ENCODE peak calls at places on chromosome 7, in nine cellular contexts. F is fibroblast of lung; R is left lung; W is GM12878; C is lung; M is body of pancreas; U is cardiac muscle cell; X is CD8-positive, alpha-beta memory T cell; V is heart left ventricle. I is an unnamed sample. For H3K4me1, the result is how much of the 10 kb centered on the place peaks cover.

GRCh38 chr7:93165447-93165846 is 17.3 kb upstream of the SAMD9L start:
- DNase-seq in F (peak), R (no peak), W (peak), C (no peak), M (no peak), U (no peak), X (no peak), V (no peak), I (no peak)

GRCh38 chr7:113321201-113321600 is 202.8 kb upstream of the SMIM30 start:
- DNase-seq in F (no peak), R (no peak), W (no peak), C (no peak), M (no peak), U (no peak), X (no peak), V (no peak), I (no peak)

GRCh38 chr7:125927556-125927955 is 997.9 kb upstream of the POT1 start:
- DNase-seq in F (no peak), R (no peak), W (no peak), C (no peak), M (no peak), U (no peak), X (no peak), V (no peak), I (peak)

GRCh38 chr7:151275813-151276577 is 27.5 kb upstream of the SMARCD3 start:
- DNase-seq in F (no peak), R (no peak), W (no peak), C (no peak), M (no peak), U (no peak), X (peak), V (no peak), I (no peak)

GRCh38 chr7:78620931-78621330 is 822.4 kb downstream of the PHTF2 start:
- DNase-seq in F (peak), R (no peak), W (no peak), C (no peak), M (no peak), U (peak), X (no peak), V (no peak), I (peak)

GRCh38 chr7:26083113-26083512 is 68.9 kb upstream of the NFE2L3 start:
- DNase-seq in F (no peak), R (no peak), W (no peak), C (no peak), M (no peak), U (peak), X (no peak), V (no peak), I (peak)

GRCh38 chr7:34928052-34928451 is 109.2 kb downstream of the DPY19L1 start:
- DNase-seq in F (peak), R (peak), W (no peak), C (no peak), M (peak), U (peak), X (peak), V (peak), I (peak)

GRCh38 chr7:100705341-100705752 is 574 bp upstream of the POP7 start:
- DNase-seq in F (peak), R (peak), W (peak), C (peak), M (peak), U (peak), X (peak), V (peak), I (peak)

GRCh38 chr7:73894851-73895441 is 34.0 kb downstream of the TMEM270 start:
- DNase-seq in F (peak), R (peak), W (no peak), C (peak), M (no peak), U (peak), X (no peak), V (peak), I (no peak)

GRCh38 chr7:85573849-85574248 is 387.0 kb upstream of the SEMA3D start:
- DNase-seq in F (no peak), R (no peak), W (no peak), C (no peak), M (no peak), U (no peak), X (no peak), V (no peak), I (no peak)

GRCh38 chr7:131537581-131537980 is 18.8 kb downstream of the PODXL start:
- DNase-seq in F (no peak), R (no peak), W (no peak), C (no peak), M (no peak), U (no peak), X (no peak), V (no peak), I (no peak)

GRCh38 chr7:140586517-140586916 is 54.1 kb downstream of the DENND2A start:
- DNase-seq in F (no peak), R (no peak), W (no peak), C (no peak), M (no peak), U (no peak), X (no peak), V (no peak), I (no peak)

GRCh38 chr7:44110724-44111635 is 6.8 kb downstream of the AEBP1 start:
- DNase-seq in F (no peak), R (no peak), W (no peak), C (no peak), M (no peak), U (no peak), X (no peak), V (no peak), I (no peak)

GRCh38 chr7:151599401-151600227 is 79.9 kb upstream of the RHEB start:
- DNase-seq in F (peak), R (no peak), W (no peak), C (no peak), M (no peak), U (peak), X (no peak), V (peak), I (no peak)

GRCh38 chr7:30743371-30744074 is 8.4 kb upstream of the INMT start:
- DNase-seq in F (peak), R (no peak), W (no peak), C (no peak), M (no peak), U (peak), X (no peak), V (peak), I (no peak)

GRCh38 chr7:93914581-93915066 is 6.9 kb upstream of the GNG11 start:
- DNase-seq in F (peak), R (no peak), W (no peak), C (no peak), M (no peak), U (peak), X (no peak), V (no peak), I (no peak)

GRCh38 chr7:732094-732541 is 5.0 kb upstream of the PRKAR1B start:
- DNase-seq in F (peak), R (peak), W (no peak), C (no peak), M (peak), U (no peak), X (no peak), V (peak), I (no peak)

GRCh38 chr7:25496394-25497103 is 268.3 kb upstream of the NPVF start:
- DNase-seq in F (no peak), R (no peak), W (peak), C (no peak), M (no peak), U (no peak), X (no peak), V (no peak), I (no peak)

GRCh38 chr7:126589068-126589684 is 663.6 kb downstream of the GRM8 start:
- DNase-seq in F (no peak), R (no peak), W (no peak), C (no peak), M (no peak), U (no peak), X (no peak), V (no peak), I (no peak)

GRCh38 chr7:2814186-2814530 is 29.9 kb downstream of the GNA12 start:
- DNase-seq in F (no peak), R (no peak), W (no peak), C (no peak), M (no peak), U (no peak), X (no peak), V (no peak), I (no peak)

GRCh38 chr7:138750926-138751464 is 46.8 kb upstream of the TMEM213 start:
- DNase-seq in F (no peak), R (no peak), W (no peak), C (no peak), M (no peak), U (no peak), X (no peak), V (no peak), I (no peak)

GRCh38 chr7:91836065-91836368 is 44.5 kb downstream of the MTERF1 start:
- DNase-seq in F (no peak), R (no peak), W (no peak), C (no peak), M (no peak), U (peak), X (no peak), V (no peak), I (no peak)

GRCh38 chr7:152081088-152081487 is 55.6 kb downstream of the GALNT11 start:
- DNase-seq in F (no peak), R (no peak), W (no peak), C (no peak), M (no peak), U (no peak), X (no peak), V (no peak), I (peak)

GRCh38 chr7:142301923-142302550 is 44.2 kb upstream of the PRSS58 start:
- DNase-seq in F (no peak), R (no peak), W (no peak), C (no peak), M (no peak), U (no peak), X (no peak), V (no peak), I (no peak)

GRCh38 chr7:30612658-30613265 is 18.1 kb downstream of the GARS1 start:
- DNase-seq in F (no peak), R (no peak), W (no peak), C (no peak), M (no peak), U (no peak), X (no peak), V (no peak), I (no peak)

GRCh38 chr7:11228515-11228914 is 254.8 kb downstream of the PHF14 start:
- DNase-seq in F (peak), R (no peak), W (no peak), C (peak), M (peak), U (peak), X (no peak), V (peak), I (no peak)

GRCh38 chr7:118080947-118081346 is 103.0 kb upstream of the LSM8 start:
- DNase-seq in F (peak), R (no peak), W (peak), C (no peak), M (no peak), U (peak), X (no peak), V (no peak), I (no peak)

GRCh38 chr7:816751-817671 is 15.3 kb upstream of the SUN1 start:
- DNase-seq in F (no peak), R (no peak), W (no peak), C (no peak), M (peak), U (peak), X (no peak), V (no peak), I (peak)

GRCh38 chr7:43784030-43785001 is 25.8 kb downstream of the BLVRA start:
- DNase-seq in F (peak), R (no peak), W (peak), C (no peak), M (no peak), U (peak), X (no peak), V (no peak), I (no peak)

GRCh38 chr7:81331061-81332018 is 412.5 kb upstream of the SEMA3C start:
- DNase-seq in F (no peak), R (no peak), W (no peak), C (no peak), M (no peak), U (peak), X (no peak), V (no peak), I (no peak)

GRCh38 chr7:100152404-100152803 is 3.7 kb downstream of the LAMTOR4 start:
- DNase-seq in F (no peak), R (no peak), W (no peak), C (no peak), M (no peak), U (no peak), X (no peak), V (no peak), I (no peak)

GRCh38 chr7:101919363-101920115 is 102.1 kb downstream of the CUX1 start:
- DNase-seq in F (no peak), R (no peak), W (no peak), C (no peak), M (no peak), U (no peak), X (no peak), V (no peak), I (no peak)

GRCh38 chr7:3648276-3648675 is 347.2 kb downstream of the SDK1 start:
- DNase-seq in F (no peak), R (no peak), W (no peak), C (no peak), M (no peak), U (no peak), X (no peak), V (no peak), I (no peak)

GRCh38 chr7:136857573-136857972 is 10.9 kb upstream of the CHRM2 start:
- DNase-seq in F (peak), R (no peak), W (no peak), C (no peak), M (no peak), U (peak), X (no peak), V (no peak), I (peak)

GRCh38 chr7:105759670-105760548 is 116.5 kb downstream of the ATXN7L1 start:
- DNase-seq in F (peak), R (no peak), W (no peak), C (no peak), M (peak), U (peak), X (no peak), V (peak), I (peak)

GRCh38 chr7:92691578-92691977 is 101.4 kb upstream of the FAM133B start:
- DNase-seq in F (peak), R (no peak), W (peak), C (no peak), M (no peak), U (peak), X (no peak), V (no peak), I (peak)

GRCh38 chr7:48365010-48365409 is 193.8 kb downstream of the ABCA13 start:
- DNase-seq in F (peak), R (no peak), W (no peak), C (no peak), M (no peak), U (no peak), X (no peak), V (no peak), I (no peak)

GRCh38 chr7:42489299-42489698 is 252.3 kb upstream of the GLI3 start:
- DNase-seq in F (no peak), R (no peak), W (no peak), C (no peak), M (no peak), U (no peak), X (no peak), V (no peak), I (no peak)

GRCh38 chr7:142603870-142604448 is 145.3 kb upstream of the PRSS1 start:
- DNase-seq in F (peak), R (no peak), W (no peak), C (no peak), M (peak), U (peak), X (no peak), V (no peak), I (peak)

GRCh38 chr7:55072251-55072650 is 53.4 kb downstream of the EGFR start:
- DNase-seq in F (no peak), R (no peak), W (no peak), C (no peak), M (no peak), U (no peak), X (no peak), V (no peak), I (no peak)
- H3K4me1 ChIP-seq in F (under half), R (under half), W (under half), C (under half), M (half or more), U (under half), X (under half), V (under half), I (under half)

GRCh38 chr7:155469311-155470185 is 11.6 kb downstream of the EN2 start:
- DNase-seq in F (no peak), R (peak), W (no peak), C (no peak), M (no peak), U (no peak), X (no peak), V (no peak), I (no peak)

GRCh38 chr7:155471728-155472127 is 13.8 kb downstream of the EN2 start:
- DNase-seq in F (no peak), R (no peak), W (no peak), C (no peak), M (no peak), U (no peak), X (no peak), V (no peak), I (peak)

GRCh38 chr7:155470686-155471638 is 13.0 kb downstream of the EN2 start:
- DNase-seq in F (no peak), R (peak), W (no peak), C (no peak), M (no peak), U (no peak), X (no peak), V (no peak), I (peak)

GRCh38 chr7:155467846-155468821 is 10.2 kb downstream of the EN2 start:
- DNase-seq in F (no peak), R (peak), W (no peak), C (no peak), M (no peak), U (no peak), X (no peak), V (no peak), I (peak)

GRCh38 chr7:155470186-155470487 is 12.2 kb downstream of the EN2 start:
- DNase-seq in F (no peak), R (no peak), W (no peak), C (no peak), M (no peak), U (no peak), X (no peak), V (no peak), I (no peak)
- H3K4me1 ChIP-seq in F (under half), R (under half), W (under half), C (under half), M (under half), U (under half), X (under half), V (under half), I (under half)

GRCh38 chr7:5553298-5553877 is 129.8 kb upstream of the TNRC18 start:
- DNase-seq in F (no peak), R (no peak), W (no peak), C (no peak), M (no peak), U (no peak), X (no peak), V (no peak), I (no peak)

GRCh38 chr7:5559586-5559985 is 136.0 kb upstream of the TNRC18 start:
- DNase-seq in F (no peak), R (no peak), W (no peak), C (no peak), M (no peak), U (no peak), X (no peak), V (no peak), I (no peak)

GRCh38 chr7:5552123-5552522 is 128.5 kb upstream of the TNRC18 start:
- DNase-seq in F (no peak), R (no peak), W (no peak), C (no peak), M (no peak), U (no peak), X (no peak), V (no peak), I (no peak)

GRCh38 chr7:5554287-5554785 is 130.7 kb upstream of the TNRC18 start:
- DNase-seq in F (no peak), R (no peak), W (no peak), C (no peak), M (peak), U (no peak), X (no peak), V (no peak), I (no peak)

GRCh38 chr7:5557920-5558401 is 134.3 kb upstream of the TNRC18 start:
- DNase-seq in F (peak), R (peak), W (peak), C (peak), M (peak), U (peak), X (no peak), V (peak), I (peak)
- H3K4me1 ChIP-seq in F (under half), R (under half), W (under half), C (under half), M (half or more), U (under half), X (half or more), V (half or more), I (under half)

GRCh38 chr7:22859676-22860290 is 37.1 kb upstream of the TOMM7 start:
- DNase-seq in F (no peak), R (no peak), W (no peak), C (no peak), M (no peak), U (peak), X (no peak), V (no peak), I (no peak)
- H3K4me1 ChIP-seq in F (under half), R (under half), W (under half), C (under half), M (under half), U (under half), X (under half), V (under half), I (under half)

DNA sequence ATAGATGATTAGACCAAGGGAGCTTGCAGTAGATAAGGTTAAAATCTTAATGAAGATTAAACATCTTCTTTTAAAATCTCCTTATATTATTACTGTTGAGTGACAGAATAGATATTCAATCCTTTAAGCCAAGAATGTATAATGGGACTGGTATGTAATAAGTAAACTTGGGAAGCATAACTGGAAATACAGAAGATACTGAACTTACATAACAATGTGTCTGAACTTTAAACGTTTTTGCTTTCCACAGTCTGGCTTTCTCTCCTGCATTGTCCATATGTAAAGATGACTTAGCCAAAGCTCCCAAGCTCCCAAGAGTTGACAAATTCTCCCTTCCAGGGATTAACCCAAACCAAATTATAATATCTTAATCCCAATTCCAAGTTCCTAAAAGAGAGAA is 129.8 kb downstream of the KCND2 start:
- DNase-seq in F (peak), R (no peak), W (no peak), C (no peak), M (no peak), U (peak), X (no peak), V (no peak), I (peak)
- H3K4me1 ChIP-seq in F (under half), R (under half), W (under half), C (under half), M (under half), U (under half), X (under half), V (under half), I (under half)

GRCh38 chr7:50397971-50398324 is 52.2 kb downstream of the FIGNL1 start:
- DNase-seq in F (no peak), R (no peak), W (no peak), C (no peak), M (no peak), U (no peak), X (no peak), V (no peak), I (no peak)
- H3K4me1 ChIP-seq in F (under half), R (under half), W (under half), C (under half), M (under half), U (under half), X (half or more), V (under half), I (under half)

GRCh38 chr7:98251844-98252639 is at the start of gene TECPR1:
- DNase-seq in F (peak), R (peak), W (peak), C (peak), M (peak), U (peak), X (peak), V (peak), I (peak)
- H3K4me1 ChIP-seq in F (under half), R (under half), W (under half), C (under half), M (under half), U (under half), X (half or more), V (under half), I (under half)

I was measured in HAP-1.